ENCODE peak calls at places on chromosome 7, in ten cellular contexts. X is skeletal muscle cell; D is RPMI7951; A is amniotic stem cell; P is Right ventricle myocardium inferior; H is CD8-positive, alpha-beta T cell; G is T-cell; W is activated naive CD8-positive, alpha-beta T cell treated with anti-CD3 and anti-CD28 coated beads, Interleukin-2, amount 50 U/mL, for 24 hours; Q is NCI-H2081; U is activated CD4-positive, alpha-beta T cell treated with anti-CD3 and anti-CD28 coated beads for 36 hours. J is an unnamed sample.

GRCh38 chr7:30348083-30348560 is 63.7 kb downstream of the ZNRF2 start:
- DNase-seq in A (peak), X (peak), H (peak), Q (no peak), W (peak), D (peak), P (no peak), U (peak), G (peak), J (peak)

GRCh38 chr7:75546272-75547015 is 54.3 kb downstream of the SPDYE5 start:
- DNase-seq in A (no peak), H (no peak), U (no peak), X (no peak), P (no peak), Q (no peak), W (no peak), G (no peak), D (no peak), J (no peak)

GRCh38 chr7:155991470-155991869 is 179.2 kb upstream of the SHH start:
- DNase-seq in U (no peak), A (no peak), Q (no peak), H (no peak), D (no peak), P (no peak), W (no peak), G (no peak), X (no peak), J (no peak)

GRCh38 chr7:32957326-32958045 is at the start of gene FKBP9:
- DNase-seq in H (no peak), X (peak), Q (peak), D (peak), G (no peak), P (peak), A (no peak), U (peak), W (peak), J (no peak)

GRCh38 chr7:111038185-111038584 is 52.7 kb upstream of the LRRN3 start:
- DNase-seq in W (no peak), X (no peak), U (no peak), H (no peak), G (no peak), A (no peak), Q (no peak), P (no peak), D (no peak), J (no peak)

GRCh38 chr7:153190452-153190851 is 430.9 kb downstream of the ACTR3B start:
- DNase-seq in D (peak), P (no peak), A (no peak), H (no peak), U (no peak), W (no peak), Q (peak), G (no peak), X (no peak), J (no peak)

GRCh38 chr7:94338921-94339371 is 55.7 kb upstream of the COL1A2 start:
- DNase-seq in U (no peak), G (no peak), A (no peak), D (peak), Q (no peak), P (no peak), H (no peak), X (peak), W (no peak), J (no peak)

GRCh38 chr7:150778738-150779301 is 21.3 kb downstream of the TMEM176B start:
- DNase-seq in X (peak), G (peak), W (peak), Q (peak), A (peak), D (peak), U (peak), H (peak), P (peak), J (peak)

GRCh38 chr7:50211306-50212015 is 93.1 kb upstream of the IKZF1 start:
- DNase-seq in P (no peak), W (no peak), Q (peak), H (no peak), D (no peak), A (no peak), G (no peak), U (no peak), X (no peak), J (no peak)

GRCh38 chr7:2478387-2478760 is 2.2 kb upstream of the GRIFIN start:
- DNase-seq in X (no peak), A (no peak), G (no peak), P (peak), Q (no peak), W (no peak), H (no peak), U (no peak), D (peak), J (no peak)

GRCh38 chr7:80942261-80943041 is 23.6 kb upstream of the SEMA3C start:
- DNase-seq in P (no peak), U (no peak), G (no peak), H (no peak), W (no peak), X (peak), A (peak), D (peak), Q (no peak), J (no peak)

GRCh38 chr7:132933076-132933466 is 148.8 kb downstream of the CHCHD3 start:
- DNase-seq in G (no peak), P (no peak), H (no peak), A (no peak), W (no peak), Q (no peak), U (no peak), D (peak), X (peak), J (no peak)

GRCh38 chr7:146129296-146129695 is 12.7 kb downstream of the CNTNAP2 start:
- DNase-seq in G (no peak), A (no peak), H (no peak), U (no peak), Q (peak), P (no peak), W (no peak), X (no peak), D (no peak), J (no peak)

GRCh38 chr7:92025260-92025659 is 84.6 kb downstream of the AKAP9 start:
- DNase-seq in D (peak), G (no peak), X (peak), W (no peak), U (no peak), H (no peak), Q (no peak), A (peak), P (no peak), J (no peak)

GRCh38 chr7:92763636-92764423 is 72.5 kb downstream of the CDK6 start:
- DNase-seq in W (no peak), P (no peak), X (no peak), A (no peak), U (no peak), G (no peak), D (peak), Q (peak), H (no peak), J (no peak)

GRCh38 chr7:97079300-97079699 is 38.2 kb upstream of the SDHAF3 start:
- DNase-seq in H (no peak), G (no peak), A (no peak), X (no peak), W (no peak), Q (no peak), P (no peak), U (no peak), D (no peak), J (no peak)

GRCh38 chr7:68547181-68547580 is 1051.1 kb upstream of the AUTS2 start:
- DNase-seq in A (no peak), D (no peak), Q (no peak), X (no peak), G (no peak), H (no peak), P (no peak), U (no peak), W (no peak), J (no peak)

GRCh38 chr7:966291-967069 is 8.9 kb downstream of the COX19 start:
- DNase-seq in G (no peak), P (no peak), W (no peak), A (no peak), D (no peak), U (no peak), H (no peak), Q (no peak), X (no peak), J (no peak)

GRCh38 chr7:150417863-150418262 is 32.6 kb upstream of the GIMAP8 start:
- DNase-seq in P (peak), Q (no peak), A (no peak), W (no peak), G (no peak), U (no peak), X (no peak), D (no peak), H (no peak), J (no peak)

GRCh38 chr7:134690016-134690415 is 43.4 kb downstream of the BPGM start:
- DNase-seq in H (no peak), P (no peak), D (peak), A (peak), Q (no peak), G (no peak), X (no peak), U (no peak), W (no peak), J (no peak)

GRCh38 chr7:141663081-141663510 is 38.9 kb downstream of the DENND11 start:
- DNase-seq in H (no peak), D (peak), P (no peak), G (no peak), A (no peak), X (no peak), W (no peak), U (no peak), Q (no peak), J (no peak)

GRCh38 chr7:158997471-158997870 is 141.1 kb downstream of the DYNC2I1 start:
- DNase-seq in A (no peak), Q (no peak), D (no peak), X (no peak), W (no peak), P (no peak), G (no peak), U (no peak), H (no peak), J (no peak)

GRCh38 chr7:142560166-142560565 is 189.1 kb upstream of the PRSS1 start:
- DNase-seq in Q (no peak), H (no peak), P (no peak), D (peak), A (no peak), X (no peak), G (no peak), W (no peak), U (no peak), J (no peak)

GRCh38 chr7:150959739-150960734 is 18.1 kb downstream of the KCNH2 start:
- DNase-seq in Q (no peak), G (no peak), U (peak), P (peak), H (no peak), W (no peak), D (no peak), X (no peak), A (no peak), J (no peak)

GRCh38 chr7:36474283-36475010 is 84.8 kb downstream of the ANLN start:
- DNase-seq in P (no peak), D (peak), W (peak), H (no peak), A (no peak), G (no peak), U (no peak), X (no peak), Q (no peak), J (no peak)

GRCh38 chr7:40793132-40793531 is 658.3 kb downstream of the SUGCT start:
- DNase-seq in H (no peak), G (no peak), X (peak), A (no peak), W (no peak), U (no peak), P (no peak), D (peak), Q (no peak), J (no peak)

GRCh38 chr7:98603010-98603777 is 13.9 kb upstream of the NPTX2 start:
- DNase-seq in D (no peak), Q (no peak), X (no peak), G (no peak), A (no peak), U (no peak), H (no peak), P (no peak), W (no peak), J (no peak)

GRCh38 chr7:44059219-44060090 is 5.9 kb downstream of the PGAM2 start:
- DNase-seq in G (no peak), P (no peak), U (peak), Q (no peak), W (no peak), H (no peak), D (no peak), X (no peak), A (no peak), J (no peak)